ENCODE peak calls at places on chromosomes 11 and 22, in four cellular contexts. V is K562, H is HepG2, N is A549. E is an unnamed sample.

GRCh38 chr22:44269117-44269498 is 43.6 kb downstream of the SHISAL1 start:
- DNase-seq in N (no peak), V (no peak), H (no peak), E (no peak)

GRCh38 chr22:36301851-36302250 is 48.9 kb downstream of the APOL1 start:
- DNase-seq in H (no peak), V (no peak), N (no peak), E (no peak)

GRCh38 chr22:45880732-45881523 is 96.0 kb downstream of the WNT7B start:
- DNase-seq in V (no peak), N (no peak), H (no peak), E (no peak)

GRCh38 chr11:31233425-31233824 is 136.1 kb downstream of the DCDC1 start:
- DNase-seq in N (peak), V (no peak), H (peak), E (no peak)

GRCh38 chr11:10858505-10859360 is 880 bp upstream of the ZBED5 start:
- DNase-seq in V (peak), N (no peak), H (peak), E (peak)

GRCh38 chr22:49247194-49247924 is 580.3 kb downstream of the BRD1 start:
- DNase-seq in N (no peak), H (no peak), V (peak), E (no peak)

GRCh38 chr11:15035283-15035682 is 38.1 kb upstream of the CALCB start:
- DNase-seq in N (no peak), V (no peak), H (no peak), E (no peak)

GRCh38 chr22:17106785-17107546 is 14.2 kb downstream of the TMEM121B start:
- DNase-seq in N (no peak), V (no peak), H (no peak), E (no peak)

GRCh38 chr11:4551346-4551979 is 6.5 kb downstream of the OR52M1 start:
- DNase-seq in H (peak), N (peak), V (peak), E (no peak)

GRCh38 chr11:132024587-132025295 is 654.3 kb downstream of the NTM start:
- DNase-seq in N (no peak), H (no peak), V (no peak), E (peak)

GRCh38 chr11:115214644-115215305 is 289.4 kb downstream of the CADM1 start:
- DNase-seq in H (no peak), N (no peak), V (no peak), E (no peak)

GRCh38 chr11:35919244-35919643 is 24.6 kb upstream of the LDLRAD3 start:
- DNase-seq in N (no peak), V (no peak), H (no peak), E (no peak)

GRCh38 chr11:115612331-115612730 is 108.1 kb upstream of the CADM1 start:
- DNase-seq in N (no peak), H (no peak), V (no peak), E (no peak)

GRCh38 chr11:121199516-121199915 is 93.1 kb upstream of the SC5D start:
- DNase-seq in V (no peak), H (no peak), N (no peak), E (no peak)

GRCh38 chr11:110196241-110196754 is 100.1 kb downstream of the RDX start:
- DNase-seq in H (peak), V (no peak), N (peak), E (no peak)

GRCh38 chr11:78717031-78717430 is 142.4 kb upstream of the NARS2 start:
- DNase-seq in N (no peak), H (no peak), V (no peak), E (no peak)

GRCh38 chr11:124085583-124085982 is 29.7 kb upstream of the VWA5A start:
- DNase-seq in N (no peak), V (no peak), H (no peak), E (no peak)

GRCh38 chr22:30301995-30302809 is 12.9 kb upstream of the CASTOR1 start:
- DNase-seq in N (no peak), H (no peak), V (no peak), E (no peak)

GRCh38 chr11:111045874-111046273 is 199.7 kb upstream of the POU2AF2 start:
- DNase-seq in N (no peak), V (no peak), H (no peak), E (no peak)

GRCh38 chr11:48005878-48006277 is 25.5 kb downstream of the PTPRJ start:
- DNase-seq in H (no peak), N (no peak), V (no peak), E (no peak)

GRCh38 chr11:61730222-61730994 is 22.0 kb upstream of the MYRF start:
- DNase-seq in N (no peak), H (no peak), V (no peak), E (no peak)

GRCh38 chr11:88475991-88476418 is 138.5 kb upstream of the CTSC start:
- DNase-seq in H (no peak), N (no peak), V (no peak), E (no peak)

GRCh38 chr11:44814881-44815592 is 88.3 kb downstream of the TSPAN18 start:
- DNase-seq in H (no peak), N (no peak), V (no peak), E (no peak)

GRCh38 chr11:46275964-46276641 is 1.4 kb upstream of the CREB3L1 start:
- DNase-seq in V (no peak), H (peak), N (no peak), E (no peak)

GRCh38 chr11:10310301-10310841 is 5.5 kb downstream of the ADM start:
- DNase-seq in N (peak), H (no peak), V (no peak), E (no peak)

GRCh38 chr11:125513705-125514265 is 17.7 kb upstream of the FEZ1 start:
- DNase-seq in N (no peak), V (no peak), H (no peak), E (no peak)

GRCh38 chr11:32858731-32859130 is 29.0 kb downstream of the PRRG4 start:
- DNase-seq in N (peak), V (no peak), H (no peak), E (no peak)

GRCh38 chr22:35921777-35922176 is 106.8 kb downstream of the RBFOX2 start:
- DNase-seq in H (peak), V (peak), N (peak), E (peak)

GRCh38 chr22:48745842-48746788 is 1081.6 kb downstream of the BRD1 start:
- DNase-seq in H (no peak), N (no peak), V (no peak), E (no peak)

GRCh38 chr11:34493926-34494595 is 19.5 kb downstream of the ELF5 start:
- DNase-seq in N (no peak), V (no peak), H (no peak), E (no peak)

GRCh38 chr11:26199341-26199740 is 132.6 kb upstream of the ANO3 start:
- DNase-seq in N (no peak), H (no peak), V (no peak), E (no peak)

GRCh38 chr11:1300569-1301187 is 8.8 kb downstream of the TOLLIP start:
- DNase-seq in V (no peak), H (no peak), N (no peak), E (no peak)

GRCh38 chr11:43907028-43907966 is 26.7 kb downstream of the ALKBH3 start:
- DNase-seq in N (no peak), V (no peak), H (no peak), E (no peak)

GRCh38 chr11:58968251-58968711 is 29.0 kb downstream of the GLYATL1 start:
- DNase-seq in V (no peak), H (no peak), N (no peak), E (no peak)

GRCh38 chr22:29703595-29704195 is 16.1 kb upstream of the CABP7 start:
- DNase-seq in H (no peak), N (no peak), V (no peak), E (no peak)

GRCh38 chr11:40125054-40125453 is 1334.4 kb downstream of the LRRC4C start:
- DNase-seq in H (no peak), N (no peak), V (no peak), E (no peak)
- TF ChIP-seq POLR2AphosphoS2 in H (no peak), N (no peak), V (no peak), E (no peak)

DNA sequence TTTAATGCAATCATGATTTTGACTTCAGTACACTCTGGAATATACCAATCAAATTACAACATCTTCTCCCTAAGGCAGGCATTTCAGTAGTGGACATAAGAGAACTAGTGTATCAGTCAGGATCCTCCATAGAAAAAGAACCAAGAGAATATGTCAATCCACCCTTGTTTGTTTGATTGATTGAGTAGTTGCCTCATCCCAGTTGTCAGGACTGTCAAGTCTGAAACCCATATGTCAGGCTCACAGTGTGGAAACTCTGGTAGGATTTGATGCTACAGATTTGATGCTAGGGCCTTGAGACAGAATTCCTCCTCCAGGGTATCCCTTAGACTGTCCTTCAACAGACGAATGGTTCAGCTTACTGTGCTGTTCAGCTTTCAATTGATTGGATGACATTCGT is 375.0 kb downstream of the ETS1 start:
- DNase-seq in N (no peak), H (no peak), V (no peak), E (no peak)
- TF ChIP-seq EP300 in N (no peak), H (no peak), V (no peak), E (no peak)

DNA sequence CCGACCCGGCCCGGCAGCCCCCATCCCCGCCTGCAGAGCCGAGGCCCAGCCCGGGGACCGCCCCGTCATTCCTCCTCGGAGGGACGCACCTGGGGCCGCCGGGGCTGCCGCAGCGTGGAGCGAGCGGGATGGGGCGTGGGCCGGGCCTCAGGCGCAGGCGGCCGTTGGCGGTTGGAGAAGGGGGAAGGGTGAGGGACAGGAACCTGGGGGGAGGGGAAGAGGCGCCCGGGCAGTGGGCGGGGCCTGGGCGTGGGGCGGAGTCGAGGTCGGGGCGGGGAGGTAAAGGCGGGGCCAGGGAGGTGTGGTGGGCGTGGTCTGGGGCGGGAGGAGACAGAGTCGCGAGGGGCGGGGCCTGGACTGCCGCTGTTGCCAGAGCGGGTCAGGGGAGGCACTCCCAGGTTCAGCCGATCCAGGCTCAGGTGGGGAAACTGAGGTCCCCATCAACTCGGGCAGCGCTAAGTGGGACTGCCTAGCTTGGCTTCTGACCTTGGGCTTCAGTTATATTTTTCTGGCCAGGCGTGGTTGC is at the start of gene TESMIN:
- DNase-seq in N (peak), V (peak), H (peak), E (peak)
- TF ChIP-seq POLR2AphosphoS2 in N (no peak), V (no peak), H (no peak), E (no peak)

GRCh38 chr22:42856865-42857704 is at the start of gene ARFGAP3:
- DNase-seq in V (peak), N (peak), H (peak), E (peak)
- TF ChIP-seq EP300 in V (no peak), N (no peak), H (no peak), E (no peak)

DNA sequence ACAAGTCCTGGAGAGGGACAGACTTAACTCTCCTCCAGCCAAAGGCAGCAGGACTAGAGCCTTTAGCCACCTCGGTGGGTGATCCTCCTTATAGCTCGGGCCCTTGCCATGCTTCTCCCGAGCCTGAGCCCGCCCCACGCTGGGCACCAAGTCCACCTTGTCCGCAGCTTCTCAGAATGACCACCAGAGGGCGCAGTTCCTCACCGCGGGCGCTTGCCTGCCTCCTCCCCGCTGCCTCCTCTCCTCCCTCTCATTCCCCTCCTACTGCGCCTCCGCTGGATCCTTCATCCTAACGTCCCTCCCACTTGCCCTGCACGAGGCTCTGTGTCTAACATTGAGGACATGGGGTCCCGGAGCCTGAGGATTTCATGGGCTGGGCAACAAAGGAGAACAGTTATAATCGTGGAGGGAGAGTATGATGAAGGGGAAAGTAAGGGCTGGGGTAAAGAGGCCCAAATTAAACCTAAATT is 11.3 kb upstream of the MOGAT2 start:
- DNase-seq in N (peak), H (peak), V (peak), E (no peak)
- TF ChIP-seq POLR2AphosphoS2 in N (no peak), H (no peak), V (no peak), E (no peak)

GRCh38 chr22:47175761-47176359 is 413.4 kb downstream of the TBC1D22A start:
- DNase-seq in V (no peak), N (no peak), H (no peak), E (no peak)
- TF ChIP-seq EP300 in V (no peak), N (no peak), H (no peak), E (no peak)

DNA sequence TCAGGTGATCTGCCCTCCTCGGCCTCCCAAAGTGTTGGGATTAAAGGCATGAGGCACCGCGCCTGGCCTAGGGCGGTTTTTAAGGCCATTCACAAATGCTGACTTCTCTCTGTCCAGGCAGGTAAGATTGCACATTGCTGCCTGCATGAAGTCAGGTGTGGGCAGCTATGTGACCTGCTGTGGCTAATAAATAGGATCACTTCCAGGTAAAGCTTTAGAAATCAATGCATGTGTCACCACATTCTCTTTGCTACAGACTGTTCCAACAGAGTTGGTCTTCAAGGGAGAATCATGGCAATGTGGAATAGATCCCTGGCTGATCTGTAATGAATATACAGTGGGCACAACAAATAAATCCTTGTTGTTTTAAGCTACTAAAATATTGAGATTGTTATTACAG is 260.3 kb upstream of the PITPNB start:
- DNase-seq in V (no peak), N (no peak), H (no peak), E (no peak)
- TF ChIP-seq POLR2AphosphoS2 in V (no peak), N (no peak), H (no peak), E (no peak)

GRCh38 chr11:66281001-66281400 is 3.0 kb downstream of the CNIH2 start:
- DNase-seq in N (no peak), H (no peak), V (no peak), E (no peak)

GRCh38 chr11:66283461-66284105 is 5.4 kb downstream of the YIF1A start:
- DNase-seq in H (no peak), V (peak), N (no peak), E (no peak)

GRCh38 chr11:66284526-66285078 is 4.3 kb downstream of the YIF1A start:
- DNase-seq in V (no peak), N (no peak), H (no peak), E (no peak)

GRCh38 chr11:66281776-66282467 is 3.9 kb downstream of the CNIH2 start:
- DNase-seq in V (no peak), N (no peak), H (no peak), E (no peak)

GRCh38 chr11:66282468-66283455 is 4.8 kb downstream of the CNIH2 start:
- DNase-seq in H (peak), N (peak), V (peak), E (peak)
- TF ChIP-seq EP300 in H (no peak), N (no peak), V (peak), E (peak)